ENCODE peak calls at places on chromosomes 11 and 22, in ten cellular contexts. One of them, this sample, is unnamed.

GRCh38 chr22:24580276-24580675 is 12.6 kb downstream of the LRRC75B start:
- DNase-seq in EL: peak; percentile 76
- DNase-seq in T-cell: no peak
- DNase-seq in activated CD8-positive, alpha-beta memory T cell treated with anti-CD3 and anti-CD28 coated beads for 4 hours: no peak
- DNase-seq in iPS-NIHi11: no peak
- DNase-seq in activated naive CD4-positive, alpha-beta T cell treated with Interleukin-2 at 50 U/mL for 16 hours: no peak
- DNase-seq in stomach: no peak
- DNase-seq in NCI-H1092 treated with DMSO at 0.1 percent for 48 hours: no peak
- DNase-seq in HCT116: no peak
- DNase-seq in memory B cell: no peak
- DNase-seq in this sample: no peak

GRCh38 chr11:102614485-102614884 is 10.6 kb downstream of the MMP20 start:
- DNase-seq in EL: no peak
- DNase-seq in T-cell: no peak
- DNase-seq in activated CD8-positive, alpha-beta memory T cell treated with anti-CD3 and anti-CD28 coated beads for 4 hours: no peak
- DNase-seq in iPS-NIHi11: no peak
- DNase-seq in activated naive CD4-positive, alpha-beta T cell treated with Interleukin-2 at 50 U/mL for 16 hours: no peak
- DNase-seq in stomach: no peak
- DNase-seq in NCI-H1092 treated with DMSO at 0.1 percent for 48 hours: no peak
- DNase-seq in HCT116: no peak
- DNase-seq in memory B cell: no peak
- DNase-seq in this sample: no peak

GRCh38 chr11:127710831-127711230 is 710.3 kb upstream of the KIRREL3 start:
- DNase-seq in EL: no peak
- DNase-seq in T-cell: no peak
- DNase-seq in activated CD8-positive, alpha-beta memory T cell treated with anti-CD3 and anti-CD28 coated beads for 4 hours: no peak
- DNase-seq in iPS-NIHi11: no peak
- DNase-seq in activated naive CD4-positive, alpha-beta T cell treated with Interleukin-2 at 50 U/mL for 16 hours: no peak
- DNase-seq in stomach: no peak
- DNase-seq in NCI-H1092 treated with DMSO at 0.1 percent for 48 hours: no peak
- DNase-seq in HCT116: no peak
- DNase-seq in memory B cell: no peak
- DNase-seq in this sample: no peak

GRCh38 chr11:45110562-45110961 is 35.9 kb upstream of the PRDM11 start:
- DNase-seq in EL: peak; percentile 65
- DNase-seq in T-cell: no peak
- DNase-seq in activated CD8-positive, alpha-beta memory T cell treated with anti-CD3 and anti-CD28 coated beads for 4 hours: no peak
- DNase-seq in iPS-NIHi11: peak; percentile 80
- DNase-seq in activated naive CD4-positive, alpha-beta T cell treated with Interleukin-2 at 50 U/mL for 16 hours: no peak
- DNase-seq in stomach: peak; percentile 48
- DNase-seq in NCI-H1092 treated with DMSO at 0.1 percent for 48 hours: peak; percentile 70
- DNase-seq in HCT116: peak; percentile 64
- DNase-seq in memory B cell: peak; percentile 49
- DNase-seq in this sample: peak; percentile 67

GRCh38 chr11:14127679-14128078 is 165.2 kb downstream of the SPON1 start:
- DNase-seq in EL: no peak
- DNase-seq in T-cell: no peak
- DNase-seq in activated CD8-positive, alpha-beta memory T cell treated with anti-CD3 and anti-CD28 coated beads for 4 hours: no peak
- DNase-seq in iPS-NIHi11: no peak
- DNase-seq in activated naive CD4-positive, alpha-beta T cell treated with Interleukin-2 at 50 U/mL for 16 hours: no peak
- DNase-seq in stomach: no peak
- DNase-seq in NCI-H1092 treated with DMSO at 0.1 percent for 48 hours: no peak
- DNase-seq in HCT116: no peak
- DNase-seq in memory B cell: no peak
- DNase-seq in this sample: no peak

GRCh38 chr11:78657968-78658839 is 83.5 kb upstream of the NARS2 start:
- DNase-seq in EL: no peak
- DNase-seq in T-cell: no peak
- DNase-seq in activated CD8-positive, alpha-beta memory T cell treated with anti-CD3 and anti-CD28 coated beads for 4 hours: no peak
- DNase-seq in iPS-NIHi11: no peak
- DNase-seq in activated naive CD4-positive, alpha-beta T cell treated with Interleukin-2 at 50 U/mL for 16 hours: no peak
- DNase-seq in stomach: no peak
- DNase-seq in NCI-H1092 treated with DMSO at 0.1 percent for 48 hours: no peak
- DNase-seq in HCT116: no peak
- DNase-seq in memory B cell: no peak
- DNase-seq in this sample: no peak

GRCh38 chr22:48690583-48691317 is 1136.9 kb downstream of the BRD1 start:
- DNase-seq in EL: no peak
- DNase-seq in T-cell: no peak
- DNase-seq in activated CD8-positive, alpha-beta memory T cell treated with anti-CD3 and anti-CD28 coated beads for 4 hours: no peak
- DNase-seq in iPS-NIHi11: no peak
- DNase-seq in activated naive CD4-positive, alpha-beta T cell treated with Interleukin-2 at 50 U/mL for 16 hours: no peak
- DNase-seq in stomach: no peak
- DNase-seq in NCI-H1092 treated with DMSO at 0.1 percent for 48 hours: no peak
- DNase-seq in HCT116: no peak
- DNase-seq in memory B cell: no peak
- DNase-seq in this sample: no peak

GRCh38 chr11:70080763-70081162 is 2.6 kb downstream of the ANO1 start:
- DNase-seq in EL: no peak
- DNase-seq in T-cell: no peak
- DNase-seq in activated CD8-positive, alpha-beta memory T cell treated with anti-CD3 and anti-CD28 coated beads for 4 hours: no peak
- DNase-seq in iPS-NIHi11: no peak
- DNase-seq in activated naive CD4-positive, alpha-beta T cell treated with Interleukin-2 at 50 U/mL for 16 hours: no peak
- DNase-seq in stomach: peak; percentile 65
- DNase-seq in NCI-H1092 treated with DMSO at 0.1 percent for 48 hours: no peak
- DNase-seq in HCT116: peak; percentile 38
- DNase-seq in memory B cell: no peak
- DNase-seq in this sample: no peak

GRCh38 chr11:134596404-134596803 is 184.4 kb upstream of the B3GAT1 start:
- DNase-seq in EL: no peak
- DNase-seq in T-cell: no peak
- DNase-seq in activated CD8-positive, alpha-beta memory T cell treated with anti-CD3 and anti-CD28 coated beads for 4 hours: no peak
- DNase-seq in iPS-NIHi11: no peak
- DNase-seq in activated naive CD4-positive, alpha-beta T cell treated with Interleukin-2 at 50 U/mL for 16 hours: no peak
- DNase-seq in stomach: no peak
- DNase-seq in NCI-H1092 treated with DMSO at 0.1 percent for 48 hours: no peak
- DNase-seq in HCT116: no peak
- DNase-seq in memory B cell: no peak
- DNase-seq in this sample: no peak

GRCh38 chr11:35270342-35270741 is 131.4 kb downstream of the CD44 start:
- DNase-seq in EL: no peak
- DNase-seq in T-cell: no peak
- DNase-seq in activated CD8-positive, alpha-beta memory T cell treated with anti-CD3 and anti-CD28 coated beads for 4 hours: no peak
- DNase-seq in iPS-NIHi11: no peak
- DNase-seq in activated naive CD4-positive, alpha-beta T cell treated with Interleukin-2 at 50 U/mL for 16 hours: no peak
- DNase-seq in stomach: no peak
- DNase-seq in NCI-H1092 treated with DMSO at 0.1 percent for 48 hours: no peak
- DNase-seq in HCT116: no peak
- DNase-seq in memory B cell: no peak
- DNase-seq in this sample: no peak

GRCh38 chr11:95922099-95922498 is 1.8 kb downstream of the MTMR2 start:
- DNase-seq in EL: peak; percentile 10
- DNase-seq in T-cell: no peak
- DNase-seq in activated CD8-positive, alpha-beta memory T cell treated with anti-CD3 and anti-CD28 coated beads for 4 hours: no peak
- DNase-seq in iPS-NIHi11: no peak
- DNase-seq in activated naive CD4-positive, alpha-beta T cell treated with Interleukin-2 at 50 U/mL for 16 hours: no peak
- DNase-seq in stomach: no peak
- DNase-seq in NCI-H1092 treated with DMSO at 0.1 percent for 48 hours: no peak
- DNase-seq in HCT116: no peak
- DNase-seq in memory B cell: no peak
- DNase-seq in this sample: no peak

GRCh38 chr11:105211806-105212531 is 72.4 kb upstream of the CARD18 start:
- DNase-seq in EL: no peak
- DNase-seq in T-cell: no peak
- DNase-seq in activated CD8-positive, alpha-beta memory T cell treated with anti-CD3 and anti-CD28 coated beads for 4 hours: no peak
- DNase-seq in iPS-NIHi11: no peak
- DNase-seq in activated naive CD4-positive, alpha-beta T cell treated with Interleukin-2 at 50 U/mL for 16 hours: no peak
- DNase-seq in stomach: no peak
- DNase-seq in NCI-H1092 treated with DMSO at 0.1 percent for 48 hours: no peak
- DNase-seq in HCT116: no peak
- DNase-seq in memory B cell: no peak
- DNase-seq in this sample: no peak

GRCh38 chr11:131495417-131495816 is 125.0 kb downstream of the NTM start:
- DNase-seq in EL: no peak
- DNase-seq in T-cell: no peak
- DNase-seq in activated CD8-positive, alpha-beta memory T cell treated with anti-CD3 and anti-CD28 coated beads for 4 hours: no peak
- DNase-seq in iPS-NIHi11: no peak
- DNase-seq in activated naive CD4-positive, alpha-beta T cell treated with Interleukin-2 at 50 U/mL for 16 hours: no peak
- DNase-seq in stomach: peak; percentile 84
- DNase-seq in NCI-H1092 treated with DMSO at 0.1 percent for 48 hours: no peak
- DNase-seq in HCT116: no peak
- DNase-seq in memory B cell: no peak
- DNase-seq in this sample: no peak

GRCh38 chr22:35463231-35463933 is 63.4 kb downstream of the MCM5 start:
- DNase-seq in EL: no peak
- DNase-seq in T-cell: no peak
- DNase-seq in activated CD8-positive, alpha-beta memory T cell treated with anti-CD3 and anti-CD28 coated beads for 4 hours: no peak
- DNase-seq in iPS-NIHi11: no peak
- DNase-seq in activated naive CD4-positive, alpha-beta T cell treated with Interleukin-2 at 50 U/mL for 16 hours: no peak
- DNase-seq in stomach: no peak
- DNase-seq in NCI-H1092 treated with DMSO at 0.1 percent for 48 hours: no peak
- DNase-seq in HCT116: no peak
- DNase-seq in memory B cell: no peak
- DNase-seq in this sample: no peak

GRCh38 chr11:19467904-19468303 is 227.2 kb upstream of the E2F8 start:
- DNase-seq in EL: no peak
- DNase-seq in T-cell: no peak
- DNase-seq in activated CD8-positive, alpha-beta memory T cell treated with anti-CD3 and anti-CD28 coated beads for 4 hours: no peak
- DNase-seq in iPS-NIHi11: no peak
- DNase-seq in activated naive CD4-positive, alpha-beta T cell treated with Interleukin-2 at 50 U/mL for 16 hours: no peak
- DNase-seq in stomach: no peak
- DNase-seq in NCI-H1092 treated with DMSO at 0.1 percent for 48 hours: no peak
- DNase-seq in HCT116: no peak
- DNase-seq in memory B cell: no peak
- DNase-seq in this sample: no peak

GRCh38 chr11:34600339-34601084 is 20.4 kb upstream of the EHF start:
- DNase-seq in EL: peak; percentile 5
- DNase-seq in T-cell: no peak
- DNase-seq in activated CD8-positive, alpha-beta memory T cell treated with anti-CD3 and anti-CD28 coated beads for 4 hours: no peak
- DNase-seq in iPS-NIHi11: no peak
- DNase-seq in activated naive CD4-positive, alpha-beta T cell treated with Interleukin-2 at 50 U/mL for 16 hours: no peak
- DNase-seq in stomach: peak; percentile 87
- DNase-seq in NCI-H1092 treated with DMSO at 0.1 percent for 48 hours: no peak
- DNase-seq in HCT116: peak; percentile 68
- DNase-seq in memory B cell: no peak
- DNase-seq in this sample: no peak

GRCh38 chr11:18936002-18936673 is 3.1 kb downstream of the MRGPRX1 start:
- DNase-seq in EL: no peak
- DNase-seq in T-cell: no peak
- DNase-seq in activated CD8-positive, alpha-beta memory T cell treated with anti-CD3 and anti-CD28 coated beads for 4 hours: no peak
- DNase-seq in iPS-NIHi11: peak; percentile 13
- DNase-seq in activated naive CD4-positive, alpha-beta T cell treated with Interleukin-2 at 50 U/mL for 16 hours: no peak
- DNase-seq in stomach: no peak
- DNase-seq in NCI-H1092 treated with DMSO at 0.1 percent for 48 hours: no peak
- DNase-seq in HCT116: no peak
- DNase-seq in memory B cell: no peak
- DNase-seq in this sample: no peak

GRCh38 chr11:46291441-46292143 is 14.1 kb downstream of the CREB3L1 start:
- DNase-seq in EL: peak; percentile 93
- DNase-seq in T-cell: no peak
- DNase-seq in activated CD8-positive, alpha-beta memory T cell treated with anti-CD3 and anti-CD28 coated beads for 4 hours: no peak
- DNase-seq in iPS-NIHi11: no peak
- DNase-seq in activated naive CD4-positive, alpha-beta T cell treated with Interleukin-2 at 50 U/mL for 16 hours: no peak
- DNase-seq in stomach: peak; percentile 50
- DNase-seq in NCI-H1092 treated with DMSO at 0.1 percent for 48 hours: no peak
- DNase-seq in HCT116: no peak
- DNase-seq in memory B cell: no peak
- DNase-seq in this sample: no peak

GRCh38 chr11:118917488-118918127 is 8.1 kb downstream of the BCL9L start:
- DNase-seq in EL: peak; percentile 90
- DNase-seq in T-cell: peak; percentile 58
- DNase-seq in activated CD8-positive, alpha-beta memory T cell treated with anti-CD3 and anti-CD28 coated beads for 4 hours: no peak
- DNase-seq in iPS-NIHi11: no peak
- DNase-seq in activated naive CD4-positive, alpha-beta T cell treated with Interleukin-2 at 50 U/mL for 16 hours: peak; percentile 65
- DNase-seq in stomach: no peak
- DNase-seq in NCI-H1092 treated with DMSO at 0.1 percent for 48 hours: no peak
- DNase-seq in HCT116: no peak
- DNase-seq in memory B cell: no peak
- DNase-seq in this sample: peak; percentile 85

GRCh38 chr11:110200836-110201235 is 95.6 kb downstream of the RDX start:
- DNase-seq in EL: no peak
- DNase-seq in T-cell: no peak
- DNase-seq in activated CD8-positive, alpha-beta memory T cell treated with anti-CD3 and anti-CD28 coated beads for 4 hours: no peak
- DNase-seq in iPS-NIHi11: no peak
- DNase-seq in activated naive CD4-positive, alpha-beta T cell treated with Interleukin-2 at 50 U/mL for 16 hours: no peak
- DNase-seq in stomach: no peak
- DNase-seq in NCI-H1092 treated with DMSO at 0.1 percent for 48 hours: no peak
- DNase-seq in HCT116: no peak
- DNase-seq in memory B cell: no peak
- DNase-seq in this sample: no peak

This sample was measured in activated effector memory CD4-positive, alpha-beta T cell treated with anti-CD3 and anti-CD28 coated beads, Interleukin-2, amount 50 U/mL, for 16 hours.